ENCODE peak calls at places on chromosomes 4 and X, in ten cellular contexts. M is dorsolateral prefrontal cortex, W is colonic mucosa, L is choroid plexus epithelial cell, F is lower lobe of right lung, P is psoas muscle, B is GM12878, C is brain microvascular endothelial cell, J is gastrocnemius medialis, T is pancreas. Q is an unnamed sample.

GRCh38 chrX:46599051-46599560 is 25.5 kb downstream of the CHST7 start:
- DNase-seq in M (no peak), W (no peak), L (no peak), F (no peak), P (no peak), B (no peak), C (no peak), J (no peak), T (no peak), Q (no peak)

GRCh38 chr4:717601-718320 is 12.1 kb downstream of the PCGF3 start:
- DNase-seq in M (no peak), W (no peak), L (no peak), F (no peak), P (no peak), B (no peak), C (no peak), J (no peak), T (no peak), Q (no peak)

GRCh38 chr4:34182346-34182745 is 2062.0 kb downstream of the ARAP2 start:
- DNase-seq in M (no peak), W (no peak), L (peak), F (no peak), P (no peak), B (no peak), C (no peak), J (no peak), T (no peak), Q (no peak)

GRCh38 chrX:44245730-44246129 is 97.7 kb downstream of the EFHC2 start:
- DNase-seq in M (no peak), W (no peak), L (no peak), F (no peak), P (no peak), B (no peak), C (no peak), J (no peak), T (no peak), Q (no peak)

GRCh38 chrX:110384490-110384889 is 25.8 kb downstream of the RTL9 start:
- DNase-seq in M (no peak), W (no peak), L (no peak), F (no peak), P (no peak), B (no peak), C (peak), J (no peak), T (no peak), Q (no peak)

GRCh38 chr4:26197018-26197779 is 123.6 kb upstream of the RBPJ start:
- DNase-seq in M (no peak), W (no peak), L (peak), F (no peak), P (no peak), B (peak), C (peak), J (no peak), T (no peak), Q (peak)

GRCh38 chr4:25826074-25826752 is 36.6 kb downstream of the SEL1L3 start:
- DNase-seq in M (no peak), W (no peak), L (no peak), F (no peak), P (no peak), B (no peak), C (no peak), J (no peak), T (no peak), Q (no peak)

GRCh38 chr4:64250061-64250460 is 159.2 kb downstream of the TECRL start:
- DNase-seq in M (no peak), W (no peak), L (no peak), F (no peak), P (no peak), B (no peak), C (no peak), J (no peak), T (no peak), Q (no peak)

GRCh38 chr4:38002451-38003071 is 42.4 kb downstream of the PTTG2 start:
- DNase-seq in M (no peak), W (no peak), L (peak), F (no peak), P (no peak), B (no peak), C (no peak), J (no peak), T (no peak), Q (no peak)

GRCh38 chr4:78529569-78530209 is 21.9 kb upstream of the ANXA3 start:
- DNase-seq in M (no peak), W (no peak), L (no peak), F (no peak), P (no peak), B (no peak), C (no peak), J (no peak), T (no peak), Q (no peak)

GRCh38 chrX:111467896-111468295 is 43.5 kb upstream of the SERTM2 start:
- DNase-seq in M (peak), W (no peak), L (no peak), F (peak), P (peak), B (no peak), C (no peak), J (peak), T (no peak), Q (no peak)

DNA sequence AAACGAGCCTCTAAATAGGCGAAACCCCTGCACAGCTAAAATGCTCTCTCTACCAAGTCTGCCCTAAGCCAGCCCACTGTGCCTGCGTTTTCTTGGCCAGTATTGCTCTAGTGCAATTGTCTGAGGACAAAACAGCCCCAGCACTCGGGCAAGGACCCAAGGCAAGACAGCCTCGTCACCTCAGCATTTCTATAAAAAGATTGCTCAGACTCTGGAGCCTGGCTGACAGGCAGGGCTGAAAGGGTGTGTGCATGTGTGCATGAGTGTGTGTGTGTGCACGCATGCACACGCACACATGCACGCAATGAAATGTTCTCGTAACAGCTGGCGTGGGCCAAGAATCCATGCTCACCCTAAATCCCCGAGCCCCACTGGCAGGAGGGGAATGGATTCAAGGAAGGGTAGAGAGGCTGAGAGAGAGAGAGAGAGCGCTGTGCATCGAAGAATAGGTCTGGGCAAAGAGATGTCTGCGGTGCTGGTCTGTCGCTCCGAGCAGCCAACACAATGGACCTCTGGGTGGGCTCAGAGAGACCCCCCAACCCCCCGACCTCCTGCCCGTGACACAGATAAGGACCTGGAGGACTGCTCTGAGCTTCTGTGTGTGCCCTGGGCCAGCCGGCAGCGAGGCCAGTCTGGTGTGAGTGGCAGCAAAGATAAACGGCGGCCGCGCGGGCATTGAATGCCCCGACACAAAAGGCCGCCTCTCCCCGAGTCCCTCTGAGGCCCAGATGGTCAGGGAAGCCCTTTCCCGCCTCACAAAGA is 579.1 kb downstream of the BCOR start:
- DNase-seq in M (peak), W (no peak), L (no peak), F (no peak), P (peak), B (no peak), C (no peak), J (peak), T (peak), Q (no peak)
- H3K4me3 ChIP-seq in M (no peak), W (no peak), L (no peak), F (peak), P (peak), B (no peak), C (no peak), J (peak), T (no peak), Q (peak)

DNA sequence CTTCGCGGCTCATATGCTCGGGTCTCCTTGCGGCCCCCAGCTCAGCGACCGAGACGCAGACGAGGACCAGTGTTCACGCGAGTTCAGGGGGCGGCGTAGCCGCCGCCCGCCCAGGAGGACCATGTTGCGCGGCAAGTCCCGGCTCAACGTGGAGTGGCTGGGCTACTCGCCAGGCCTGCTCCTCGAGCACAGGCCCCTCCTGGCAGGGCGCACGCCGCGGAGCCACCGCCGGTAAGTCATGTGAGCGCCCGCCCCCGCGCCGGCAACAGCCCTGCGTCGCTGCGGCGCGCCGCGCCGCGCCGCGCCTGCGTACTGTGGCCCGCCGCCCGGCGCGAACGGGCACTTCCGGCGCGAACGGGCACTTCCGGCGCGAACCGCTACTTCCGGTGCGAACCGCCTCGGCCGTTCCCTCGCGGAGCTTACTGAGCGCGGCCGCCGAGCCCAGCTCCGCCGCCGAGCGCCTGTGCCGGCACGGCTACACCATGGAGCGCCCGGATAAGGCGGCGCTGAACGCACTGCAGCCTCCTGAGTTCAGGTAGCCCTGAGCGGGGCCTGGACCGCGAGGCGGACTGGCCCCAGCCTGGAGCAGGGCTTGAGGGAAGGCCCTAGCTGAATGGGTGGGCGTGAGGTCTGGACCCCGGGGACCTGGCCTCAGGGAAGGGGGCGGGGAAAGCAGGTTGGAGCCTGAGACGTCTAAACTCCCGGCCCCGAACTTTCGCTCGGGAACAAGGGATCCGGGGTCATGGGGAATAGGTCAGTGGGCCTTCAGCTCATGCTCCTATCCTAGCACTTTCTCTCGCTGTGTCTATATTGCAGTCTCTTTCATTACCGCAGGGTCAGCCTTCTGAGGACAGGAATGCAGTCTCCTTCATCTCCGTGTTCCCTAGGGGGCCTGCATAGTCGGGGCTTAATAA is at the start of gene VMA21:
- DNase-seq in M (peak), W (peak), L (peak), F (peak), P (peak), B (peak), C (peak), J (peak), T (peak), Q (peak)
- TF ChIP-seq CTCF in M (no peak), W (no peak), L (no peak), F (no peak), P (no peak), B (no peak), C (no peak), J (no peak), T (no peak), Q (no peak)

DNA sequence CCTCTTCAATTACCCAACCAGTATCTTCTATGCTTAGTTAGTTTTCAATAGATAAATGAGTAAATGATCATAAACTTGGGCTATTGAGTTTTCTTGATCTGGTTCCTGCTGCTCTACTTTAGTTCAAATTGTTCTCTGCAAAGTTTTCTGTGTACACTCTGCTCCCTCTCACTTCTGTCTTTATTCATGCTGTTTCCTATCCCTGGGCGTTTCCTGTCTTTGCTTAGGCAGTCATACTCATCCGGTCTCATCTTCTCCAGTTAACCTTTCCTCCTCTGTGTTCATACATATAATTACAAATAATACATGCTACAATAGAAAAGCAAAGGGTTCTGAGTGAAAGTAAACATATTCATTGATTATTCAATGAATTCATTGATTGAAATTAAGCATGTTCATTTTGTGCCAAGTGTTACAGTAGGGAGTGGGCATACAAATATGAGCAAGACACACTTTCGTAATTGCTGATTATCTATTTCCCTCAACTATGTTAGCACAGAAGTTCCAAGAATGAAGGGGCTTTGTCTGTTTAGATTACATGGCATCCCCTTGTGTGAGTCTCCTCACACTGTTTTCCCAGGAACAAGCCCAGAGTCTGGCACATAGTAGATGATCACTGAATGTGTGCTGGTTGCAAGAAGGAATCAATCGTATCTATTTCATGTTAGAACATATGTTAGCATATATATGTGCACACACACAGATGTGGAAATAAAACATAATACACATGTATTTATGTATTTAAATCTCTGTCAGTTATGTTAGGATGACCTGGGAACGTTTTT is 1.1 kb downstream of the RAB39B start:
- DNase-seq in M (no peak), W (no peak), L (no peak), F (no peak), P (no peak), B (no peak), C (no peak), J (no peak), T (no peak), Q (no peak)
- H3K4me3 ChIP-seq in M (peak), W (no peak), L (no peak), F (peak), P (no peak), B (peak), C (no peak), J (no peak), T (peak), Q (peak)

DNA sequence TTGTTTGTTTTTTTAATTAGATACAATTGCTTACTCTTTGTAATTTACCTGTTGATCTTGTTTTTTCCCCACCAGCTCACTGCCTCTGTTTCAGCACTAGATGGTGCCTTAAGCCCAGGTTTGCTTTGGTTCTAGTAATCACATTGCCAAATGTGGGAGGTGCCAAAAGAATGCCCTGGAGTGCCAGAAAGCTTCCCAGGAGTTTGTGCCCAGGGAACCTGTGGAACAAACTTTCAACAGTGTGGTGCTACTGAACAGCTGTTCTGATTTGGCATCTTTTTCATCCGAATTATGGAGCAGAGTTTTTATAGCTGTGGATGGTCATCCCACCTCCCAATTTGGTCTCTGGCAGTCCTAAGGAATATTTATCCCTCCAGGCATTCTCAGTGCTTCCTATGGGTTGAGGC is 1000.7 kb downstream of the STIM2 start:
- DNase-seq in M (no peak), W (no peak), L (peak), F (no peak), P (no peak), B (no peak), C (peak), J (no peak), T (peak), Q (peak)
- TF ChIP-seq CTCF in M (peak), W (no peak), L (peak), F (peak), P (peak), B (peak), C (peak), J (no peak), T (no peak), Q (peak)

GRCh38 chr4:184383497-184384055 is 90.8 kb downstream of the IRF2 start:
- DNase-seq in M (no peak), W (peak), L (peak), F (no peak), P (no peak), B (no peak), C (peak), J (peak), T (peak), Q (peak)
- H3K4me3 ChIP-seq in M (no peak), W (no peak), L (peak), F (peak), P (peak), B (peak), C (peak), J (peak), T (peak), Q (peak)

GRCh38 chrX:88425739-88426138 is 321.3 kb upstream of the CPXCR1 start:
- DNase-seq in M (no peak), W (no peak), L (peak), F (no peak), P (no peak), B (no peak), C (no peak), J (no peak), T (no peak), Q (no peak)
- TF ChIP-seq CTCF in M (peak), W (no peak), L (peak), F (no peak), P (no peak), B (no peak), C (no peak), J (no peak), T (no peak), Q (peak)